ENCODE peak calls at places on chromosomes 4 and X, in five cellular contexts. One of them, this sample, is unnamed.

GRCh38 chrX:116417968-116418367 is 18.4 kb upstream of the SLC6A14 start:
- DNase-seq in cardiac fibroblast: peak; percentile 0
- DNase-seq in IMR-90: no peak
- DNase-seq in endodermal cell: no peak
- DNase-seq in kidney: no peak
- DNase-seq in this sample: no peak

GRCh38 chr4:78666830-78667258 is 109.3 kb upstream of the BMP2K start:
- DNase-seq in IMR-90: no peak
- DNase-seq in endodermal cell: no peak
- DNase-seq in cardiac fibroblast: peak; percentile 36
- DNase-seq in kidney: no peak
- DNase-seq in this sample: no peak

GRCh38 chrX:110322603-110323002 is 4.7 kb upstream of the AMMECR1 start:
- DNase-seq in endodermal cell: no peak
- DNase-seq in cardiac fibroblast: peak; percentile 10
- DNase-seq in kidney: no peak
- DNase-seq in IMR-90: peak; percentile 28
- DNase-seq in this sample: peak; percentile 49

GRCh38 chrX:64976673-64977040 is 407 bp upstream of the ZC4H2 start:
- DNase-seq in cardiac fibroblast: no peak
- DNase-seq in IMR-90: no peak
- DNase-seq in endodermal cell: peak; percentile 68
- DNase-seq in kidney: no peak
- DNase-seq in this sample: no peak

GRCh38 chrX:22134681-22135080 is 102.6 kb downstream of the PHEX start:
- DNase-seq in cardiac fibroblast: peak; percentile 81
- DNase-seq in kidney: no peak
- DNase-seq in IMR-90: peak; percentile 86
- DNase-seq in endodermal cell: no peak
- DNase-seq in this sample: peak; percentile 83

GRCh38 chr4:131470360-131470759 is 1678.7 kb upstream of the PCDH10 start:
- DNase-seq in IMR-90: no peak
- DNase-seq in cardiac fibroblast: no peak
- DNase-seq in kidney: no peak
- DNase-seq in endodermal cell: no peak
- DNase-seq in this sample: no peak

GRCh38 chrX:28979876-28980275 is 392.6 kb downstream of the IL1RAPL1 start:
- DNase-seq in IMR-90: no peak
- DNase-seq in kidney: no peak
- DNase-seq in endodermal cell: no peak
- DNase-seq in cardiac fibroblast: no peak
- DNase-seq in this sample: no peak

GRCh38 chr4:140743194-140743931 is 12.8 kb downstream of the TBC1D9 start:
- DNase-seq in cardiac fibroblast: peak; percentile 71
- DNase-seq in endodermal cell: peak; percentile 71
- DNase-seq in IMR-90: peak; percentile 57
- DNase-seq in kidney: no peak
- DNase-seq in this sample: peak; percentile 55

GRCh38 chrX:31969714-31970113 is 897.9 kb upstream of the FTHL17 start:
- DNase-seq in endodermal cell: no peak
- DNase-seq in cardiac fibroblast: no peak
- DNase-seq in kidney: no peak
- DNase-seq in IMR-90: no peak
- DNase-seq in this sample: no peak

GRCh38 chrX:4682637-4683036 is 969.2 kb upstream of the PRKX start:
- DNase-seq in kidney: no peak
- DNase-seq in endodermal cell: no peak
- DNase-seq in cardiac fibroblast: no peak
- DNase-seq in IMR-90: no peak
- DNase-seq in this sample: no peak

GRCh38 chrX:12241026-12241425 is 102.8 kb downstream of the FRMPD4 start:
- DNase-seq in endodermal cell: no peak
- DNase-seq in kidney: no peak
- DNase-seq in cardiac fibroblast: peak; percentile 47
- DNase-seq in IMR-90: peak; percentile 5
- DNase-seq in this sample: peak; percentile 33

GRCh38 chrX:12237131-12237530 is 98.9 kb downstream of the FRMPD4 start:
- DNase-seq in kidney: no peak
- DNase-seq in IMR-90: no peak
- DNase-seq in endodermal cell: no peak
- DNase-seq in cardiac fibroblast: no peak
- DNase-seq in this sample: no peak

GRCh38 chrX:12240491-12240890 is 102.2 kb downstream of the FRMPD4 start:
- DNase-seq in IMR-90: no peak
- DNase-seq in kidney: no peak
- DNase-seq in endodermal cell: no peak
- DNase-seq in cardiac fibroblast: no peak
- DNase-seq in this sample: no peak

GRCh38 chrX:12237771-12238170 is 99.5 kb downstream of the FRMPD4 start:
- DNase-seq in cardiac fibroblast: no peak
- DNase-seq in endodermal cell: no peak
- DNase-seq in kidney: no peak
- DNase-seq in IMR-90: no peak
- DNase-seq in this sample: no peak

GRCh38 chrX:12239356-12240082 is 101.2 kb downstream of the FRMPD4 start:
- DNase-seq in cardiac fibroblast: peak; percentile 30
- DNase-seq in IMR-90: peak; percentile 6
- DNase-seq in kidney: no peak
- DNase-seq in endodermal cell: no peak
- DNase-seq in this sample: no peak
- TF ChIP-seq CTCF in cardiac fibroblast: no peak
- TF ChIP-seq CTCF in IMR-90: no peak
- TF ChIP-seq CTCF in kidney: no peak
- TF ChIP-seq CTCF in endodermal cell: no peak
- TF ChIP-seq CTCF in this sample: no peak

DNA sequence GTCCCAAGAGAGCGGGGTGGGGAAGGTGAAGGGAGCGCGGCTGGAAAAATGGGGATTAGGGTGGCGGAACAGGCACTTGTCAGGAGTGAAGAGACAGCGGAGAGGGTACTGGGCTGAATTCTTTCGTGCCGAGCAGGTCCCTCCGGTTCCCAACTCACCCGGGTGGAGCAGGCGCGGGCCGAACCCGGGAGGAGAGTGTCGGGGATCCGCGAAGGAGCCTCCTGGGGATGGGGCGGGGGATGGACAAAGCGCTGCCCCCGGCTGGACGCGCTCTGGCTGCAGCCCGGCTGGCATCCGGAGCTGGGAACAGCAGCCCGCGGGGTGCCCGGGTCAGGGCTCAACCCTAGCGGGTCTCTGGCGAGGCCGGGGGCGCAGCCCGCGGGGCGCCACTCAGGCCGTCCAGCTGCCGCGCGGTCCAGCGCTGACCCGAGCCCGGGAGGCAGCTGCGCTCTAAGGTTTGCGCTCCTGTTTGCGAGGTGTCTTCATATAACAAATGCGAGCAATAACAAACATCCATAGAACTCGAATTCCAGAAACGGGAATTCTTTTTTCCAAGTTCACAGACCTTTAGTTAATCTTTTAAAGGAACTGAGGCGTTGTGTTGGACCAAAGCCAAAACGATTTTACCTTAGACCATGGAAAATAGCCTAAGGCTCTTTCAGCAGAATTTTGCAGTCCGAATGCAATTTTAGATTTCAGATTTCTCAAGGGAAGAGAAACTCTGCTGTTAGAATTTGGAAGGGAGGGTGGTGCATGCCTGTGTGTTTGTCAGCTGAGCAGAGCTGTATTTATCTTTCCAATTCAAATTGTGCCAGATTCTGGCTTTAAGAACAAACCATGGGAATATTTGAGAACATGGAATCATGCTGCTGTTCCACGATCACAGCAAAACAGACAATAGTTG is 707 bp downstream of the NPY5R start:
- DNase-seq in kidney: no peak
- DNase-seq in cardiac fibroblast: no peak
- DNase-seq in IMR-90: no peak
- DNase-seq in endodermal cell: peak; percentile 82
- DNase-seq in this sample: no peak
- H3K4me3 ChIP-seq in kidney: peak overlapping the region; percentile 70
- H3K4me3 ChIP-seq in cardiac fibroblast: peak overlapping the region; percentile 24
- H3K4me3 ChIP-seq in IMR-90: no peak overlapping the region
- H3K4me3 ChIP-seq in endodermal cell: peak overlapping the region; percentile 87
- H3K4me3 ChIP-seq in this sample: no peak overlapping the region

GRCh38 chrX:151155234-151155633 is 21.1 kb upstream of the GPR50 start:
- DNase-seq in kidney: no peak
- DNase-seq in cardiac fibroblast: no peak
- DNase-seq in endodermal cell: no peak
- DNase-seq in IMR-90: no peak
- DNase-seq in this sample: no peak

GRCh38 chrX:151151668-151152267 is 24.6 kb upstream of the GPR50 start:
- DNase-seq in endodermal cell: peak; percentile 57
- DNase-seq in IMR-90: peak; percentile 54
- DNase-seq in cardiac fibroblast: peak; percentile 57
- DNase-seq in kidney: no peak
- DNase-seq in this sample: peak; percentile 53

DNA sequence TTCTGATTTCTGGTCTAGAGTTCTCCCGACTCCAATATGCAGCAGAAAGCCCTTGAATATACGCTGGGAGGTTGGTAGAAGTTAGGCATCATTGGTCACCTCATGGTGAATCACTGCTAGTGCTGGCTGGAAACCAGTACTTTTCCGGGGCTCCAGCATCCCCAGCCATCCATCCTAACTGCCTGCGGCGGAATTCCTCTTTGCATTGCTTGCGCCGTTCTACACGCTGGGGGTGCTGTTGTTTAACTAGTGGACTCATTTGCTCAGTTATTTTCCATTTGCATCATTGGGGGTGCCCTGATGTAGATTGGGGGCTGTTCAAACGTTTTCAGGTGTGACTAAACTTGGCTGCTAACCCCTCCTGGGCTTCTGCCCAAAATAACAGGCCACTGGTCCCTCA is 23.3 kb upstream of the GPR50 start:
- DNase-seq in endodermal cell: peak; percentile 78
- DNase-seq in IMR-90: peak; percentile 28
- DNase-seq in kidney: no peak
- DNase-seq in cardiac fibroblast: peak; percentile 28
- DNase-seq in this sample: peak; percentile 42
- TF ChIP-seq CTCF in endodermal cell: peak; percentile 58
- TF ChIP-seq CTCF in IMR-90: peak; percentile 28
- TF ChIP-seq CTCF in kidney: no peak
- TF ChIP-seq CTCF in cardiac fibroblast: peak; percentile 2
- TF ChIP-seq CTCF in this sample: peak; percentile 22

GRCh38 chr4:80803337-80803736 is 227.2 kb upstream of the BMP3 start:
- DNase-seq in cardiac fibroblast: no peak
- DNase-seq in IMR-90: no peak
- DNase-seq in endodermal cell: no peak
- DNase-seq in kidney: no peak
- DNase-seq in this sample: no peak
- H3K4me3 ChIP-seq in cardiac fibroblast: no peak overlapping the region
- H3K4me3 ChIP-seq in IMR-90: no peak overlapping the region
- H3K4me3 ChIP-seq in endodermal cell: no peak overlapping the region
- H3K4me3 ChIP-seq in kidney: no peak overlapping the region
- H3K4me3 ChIP-seq in this sample: no peak overlapping the region

DNA sequence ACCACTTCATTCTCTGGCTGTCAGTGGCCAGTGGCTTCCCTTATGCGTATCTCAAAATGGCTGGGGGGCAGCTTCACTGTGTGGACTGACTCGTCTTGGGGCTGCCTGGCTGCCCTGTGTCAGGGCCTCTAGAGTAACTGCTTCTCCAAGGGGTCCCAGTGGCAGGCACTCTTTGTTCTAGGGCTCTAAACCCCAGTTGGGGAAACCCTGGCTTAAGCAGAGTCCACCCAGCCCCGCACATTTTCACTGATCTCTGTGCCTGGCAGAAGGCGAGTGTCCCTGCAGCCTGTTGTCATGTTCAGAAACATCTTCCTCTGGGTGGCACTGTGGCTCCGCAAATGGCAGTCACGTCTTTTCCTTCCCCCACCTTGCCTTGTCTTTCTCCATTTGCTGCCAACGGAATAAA is 59.7 kb downstream of the NBDY start:
- DNase-seq in endodermal cell: no peak
- DNase-seq in IMR-90: peak; percentile 47
- DNase-seq in cardiac fibroblast: no peak
- DNase-seq in kidney: peak; percentile 26
- DNase-seq in this sample: peak; percentile 58
- TF ChIP-seq CTCF in endodermal cell: no peak
- TF ChIP-seq CTCF in IMR-90: peak; percentile 53
- TF ChIP-seq CTCF in cardiac fibroblast: no peak
- TF ChIP-seq CTCF in kidney: no peak
- TF ChIP-seq CTCF in this sample: peak; percentile 24

GRCh38 chr4:138112389-138112788 is 129.8 kb downstream of the SLC7A11 start:
- DNase-seq in endodermal cell: no peak
- DNase-seq in kidney: no peak
- DNase-seq in cardiac fibroblast: no peak
- DNase-seq in IMR-90: no peak
- DNase-seq in this sample: no peak
- H3K4me3 ChIP-seq in endodermal cell: peak overlapping the region; percentile 7
- H3K4me3 ChIP-seq in kidney: no peak overlapping the region
- H3K4me3 ChIP-seq in cardiac fibroblast: no peak overlapping the region
- H3K4me3 ChIP-seq in IMR-90: no peak overlapping the region
- H3K4me3 ChIP-seq in this sample: no peak overlapping the region

GRCh38 chr4:92012899-92013867 is 290.6 kb upstream of the GRID2 start:
- DNase-seq in IMR-90: no peak
- DNase-seq in kidney: no peak
- DNase-seq in endodermal cell: peak; percentile 91
- DNase-seq in cardiac fibroblast: no peak
- DNase-seq in this sample: no peak
- TF ChIP-seq CTCF in IMR-90: peak; percentile 13
- TF ChIP-seq CTCF in kidney: no peak
- TF ChIP-seq CTCF in endodermal cell: peak; percentile 89
- TF ChIP-seq CTCF in cardiac fibroblast: no peak
- TF ChIP-seq CTCF in this sample: no peak

DNA sequence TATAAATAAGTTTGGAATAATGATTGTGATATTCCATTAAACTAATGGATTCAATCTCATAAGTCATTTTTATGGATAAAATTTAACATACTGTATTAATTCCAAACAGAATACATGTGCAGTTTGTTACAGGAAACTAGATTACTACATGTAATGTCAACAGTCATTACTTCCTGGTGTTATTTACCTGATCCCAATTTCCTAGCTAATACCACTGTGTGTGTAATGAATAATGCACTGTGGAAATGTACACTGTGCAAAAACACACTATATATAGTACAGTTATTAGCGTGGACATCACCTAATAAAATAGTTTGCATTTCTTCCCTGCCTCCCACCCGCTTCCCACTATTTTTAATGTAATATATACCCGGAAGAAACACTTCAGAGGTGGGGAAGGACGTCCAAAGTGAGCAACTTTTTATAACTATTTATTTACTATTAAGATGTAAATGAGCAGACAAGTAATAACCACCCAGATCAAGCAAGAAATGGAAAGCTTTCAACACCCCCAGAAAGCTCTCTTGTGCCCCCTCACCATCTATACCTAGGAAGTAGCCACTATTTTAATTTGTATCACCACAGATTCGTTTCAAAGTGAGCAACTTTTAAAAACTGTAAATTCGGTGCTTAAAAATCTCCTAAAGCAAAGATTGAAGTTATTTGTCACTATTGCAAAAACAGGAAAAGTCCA is 219.1 kb downstream of the THOC2 start:
- DNase-seq in endodermal cell: no peak
- DNase-seq in IMR-90: no peak
- DNase-seq in cardiac fibroblast: no peak
- DNase-seq in kidney: no peak
- DNase-seq in this sample: no peak
- H3K4me3 ChIP-seq in endodermal cell: no peak overlapping the region
- H3K4me3 ChIP-seq in IMR-90: no peak overlapping the region
- H3K4me3 ChIP-seq in cardiac fibroblast: no peak overlapping the region
- H3K4me3 ChIP-seq in kidney: no peak overlapping the region
- H3K4me3 ChIP-seq in this sample: no peak overlapping the region